ENCODE peak calls at places on chromosomes 7 and 10, in four cellular contexts. One of them, this sample, is unnamed.

GRCh38 chr7:5712566-5712965 is 68.9 kb downstream of the RNF216 start:
- DNase-seq in prostate gland: no peak
- DNase-seq in esophagus squamous epithelium: no peak
- DNase-seq in heart left ventricle: no peak
- DNase-seq in this sample: no peak

GRCh38 chr10:15223174-15223573 is 54.7 kb upstream of the NMT2 start:
- DNase-seq in prostate gland: no peak
- DNase-seq in esophagus squamous epithelium: no peak
- DNase-seq in heart left ventricle: no peak
- DNase-seq in this sample: no peak

GRCh38 chr10:126421745-126422144 is 33.5 kb upstream of the ADAM12 start:
- DNase-seq in prostate gland: no peak
- DNase-seq in esophagus squamous epithelium: no peak
- DNase-seq in heart left ventricle: no peak
- DNase-seq in this sample: no peak

GRCh38 chr7:100584677-100585510 is 1.0 kb downstream of the LRCH4 start:
- DNase-seq in prostate gland: no peak
- DNase-seq in esophagus squamous epithelium: no peak
- DNase-seq in heart left ventricle: peak; percentile 53
- DNase-seq in this sample: no peak

GRCh38 chr10:77505431-77506334 is 131.9 kb downstream of the KCNMA1 start:
- DNase-seq in prostate gland: no peak
- DNase-seq in esophagus squamous epithelium: no peak
- DNase-seq in heart left ventricle: no peak
- DNase-seq in this sample: no peak

GRCh38 chr7:17130281-17131059 is 168.0 kb upstream of the AHR start:
- DNase-seq in prostate gland: no peak
- DNase-seq in esophagus squamous epithelium: no peak
- DNase-seq in heart left ventricle: no peak
- DNase-seq in this sample: no peak

GRCh38 chr7:28961972-28962371 is 3.8 kb upstream of the TRIL start:
- DNase-seq in prostate gland: no peak
- DNase-seq in esophagus squamous epithelium: no peak
- DNase-seq in heart left ventricle: no peak
- DNase-seq in this sample: no peak

GRCh38 chr7:127107601-127108007 is 145.1 kb downstream of the GRM8 start:
- DNase-seq in prostate gland: peak; percentile 38
- DNase-seq in esophagus squamous epithelium: no peak
- DNase-seq in heart left ventricle: no peak
- DNase-seq in this sample: peak; percentile 50

GRCh38 chr10:43857206-43857952 is 208.7 kb upstream of the ZNF32 start:
- DNase-seq in prostate gland: no peak
- DNase-seq in esophagus squamous epithelium: no peak
- DNase-seq in heart left ventricle: no peak
- DNase-seq in this sample: no peak

GRCh38 chr7:111126987-111127386 is 36.1 kb downstream of the LRRN3 start:
- DNase-seq in prostate gland: no peak
- DNase-seq in esophagus squamous epithelium: no peak
- DNase-seq in heart left ventricle: no peak
- DNase-seq in this sample: no peak

GRCh38 chr10:74808501-74808900 is 17.9 kb upstream of the KAT6B start:
- DNase-seq in prostate gland: no peak
- DNase-seq in esophagus squamous epithelium: no peak
- DNase-seq in heart left ventricle: no peak
- DNase-seq in this sample: no peak

GRCh38 chr7:47254081-47255006 is 327.6 kb downstream of the TNS3 start:
- DNase-seq in prostate gland: peak; percentile 67
- DNase-seq in esophagus squamous epithelium: no peak
- DNase-seq in heart left ventricle: peak; percentile 89
- DNase-seq in this sample: peak; percentile 87

GRCh38 chr7:117963278-117964184 is 90.3 kb upstream of the CTTNBP2 start:
- DNase-seq in prostate gland: no peak
- DNase-seq in esophagus squamous epithelium: no peak
- DNase-seq in heart left ventricle: no peak
- DNase-seq in this sample: no peak

GRCh38 chr10:43037942-43038782 is 38.7 kb upstream of the RET start:
- DNase-seq in prostate gland: no peak
- DNase-seq in esophagus squamous epithelium: no peak
- DNase-seq in heart left ventricle: no peak
- DNase-seq in this sample: no peak

GRCh38 chr7:7772385-7772784 is 54.0 kb upstream of the RPA3 start:
- DNase-seq in prostate gland: peak; percentile 26
- DNase-seq in esophagus squamous epithelium: no peak
- DNase-seq in heart left ventricle: no peak
- DNase-seq in this sample: no peak

GRCh38 chr7:111012152-111012551 is 78.8 kb upstream of the LRRN3 start:
- DNase-seq in prostate gland: no peak
- DNase-seq in esophagus squamous epithelium: no peak
- DNase-seq in heart left ventricle: no peak
- DNase-seq in this sample: no peak

GRCh38 chr7:32318300-32319018 is 171.7 kb downstream of the LSM5 start:
- DNase-seq in prostate gland: no peak
- DNase-seq in esophagus squamous epithelium: no peak
- DNase-seq in heart left ventricle: peak; percentile 29
- DNase-seq in this sample: no peak

GRCh38 chr7:70696139-70696782 is 435.7 kb upstream of the GALNT17 start:
- DNase-seq in prostate gland: no peak
- DNase-seq in esophagus squamous epithelium: no peak
- DNase-seq in heart left ventricle: no peak
- DNase-seq in this sample: no peak

GRCh38 chr7:156578578-156578940 is 62.0 kb upstream of the RNF32 start:
- DNase-seq in prostate gland: no peak
- DNase-seq in esophagus squamous epithelium: no peak
- DNase-seq in heart left ventricle: no peak
- DNase-seq in this sample: no peak

GRCh38 chr10:18140149-18140956 is at the start of gene CACNB2:
- DNase-seq in prostate gland: peak; percentile 60
- DNase-seq in esophagus squamous epithelium: no peak
- DNase-seq in heart left ventricle: peak; percentile 81
- DNase-seq in this sample: peak; percentile 37

GRCh38 chr7:102464577-102465280 is at the start of the genes ALKBH4 and LRWD1:
- DNase-seq in prostate gland: peak; percentile 91
- DNase-seq in esophagus squamous epithelium: peak; percentile 68
- DNase-seq in heart left ventricle: peak; percentile 96
- DNase-seq in this sample: peak; percentile 96
- TF ChIP-seq POLR2A in prostate gland: peak; percentile 50
- TF ChIP-seq POLR2A in esophagus squamous epithelium: peak; percentile 65
- TF ChIP-seq POLR2A in heart left ventricle: no peak
- TF ChIP-seq POLR2A in this sample: peak; percentile 87

DNA sequence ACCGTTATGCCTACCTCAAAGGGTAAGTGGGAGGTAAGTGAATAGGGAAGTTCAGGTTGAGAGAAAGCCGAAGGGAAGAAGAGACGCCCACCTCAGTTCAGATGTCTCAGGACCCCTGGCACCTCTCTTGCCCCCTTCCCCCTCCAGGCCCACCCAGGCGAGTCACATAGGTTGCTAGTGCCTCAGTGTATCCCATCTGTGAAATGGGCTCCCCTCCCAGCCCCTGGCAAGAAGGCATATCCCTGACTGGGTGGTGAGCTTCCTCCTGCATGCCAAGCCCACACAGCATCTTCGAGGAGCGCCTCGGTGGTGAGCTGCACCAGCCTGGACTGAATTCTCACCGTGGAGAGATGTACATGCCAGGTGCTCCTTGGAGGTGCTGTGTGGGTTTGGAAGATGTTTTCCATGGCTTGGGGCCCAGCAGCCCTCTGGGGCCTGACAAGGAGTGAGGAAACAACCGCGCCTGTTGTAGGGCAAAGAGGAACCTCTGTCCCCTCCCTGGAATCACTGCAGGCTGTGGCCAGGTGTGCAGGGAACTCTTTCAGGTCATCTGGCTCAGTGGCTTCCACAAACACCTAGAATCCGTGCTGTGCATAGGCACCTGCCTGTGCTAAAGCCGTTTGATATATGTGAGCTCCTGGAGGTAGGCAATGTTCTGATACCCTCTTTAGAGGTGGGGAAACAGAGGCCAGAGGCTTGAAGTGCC is 45.1 kb downstream of the UNC5B start:
- DNase-seq in prostate gland: no peak
- DNase-seq in esophagus squamous epithelium: no peak
- DNase-seq in heart left ventricle: peak; percentile 23
- DNase-seq in this sample: no peak
- H3K4me1 ChIP-seq in prostate gland: peaks cover 4% of the 10 kb centered on the region
- H3K4me1 ChIP-seq in esophagus squamous epithelium: peaks cover 37% of the 10 kb centered on the region
- H3K4me1 ChIP-seq in heart left ventricle: peaks cover 90% of the 10 kb centered on the region
- H3K4me1 ChIP-seq in this sample: no peaks in the 10 kb centered on the region

GRCh38 chr7:30135551-30136271 is 925 bp downstream of the MTURN start:
- DNase-seq in prostate gland: peak; percentile 44
- DNase-seq in esophagus squamous epithelium: no peak
- DNase-seq in heart left ventricle: peak; percentile 69
- DNase-seq in this sample: peak; percentile 74
- TF ChIP-seq POLR2A in prostate gland: peak; percentile 35
- TF ChIP-seq POLR2A in esophagus squamous epithelium: peak; percentile 43
- TF ChIP-seq POLR2A in heart left ventricle: no peak
- TF ChIP-seq POLR2A in this sample: no peak

GRCh38 chr10:86520871-86521619 is 547 bp downstream of the WAPL start:
- DNase-seq in prostate gland: peak; percentile 42
- DNase-seq in esophagus squamous epithelium: no peak
- DNase-seq in heart left ventricle: peak; percentile 62
- DNase-seq in this sample: peak; percentile 76
- H3K4me1 ChIP-seq in prostate gland: no peaks in the 10 kb centered on the region
- H3K4me1 ChIP-seq in esophagus squamous epithelium: no peaks in the 10 kb centered on the region
- H3K4me1 ChIP-seq in heart left ventricle: peaks cover 41% of the 10 kb centered on the region
- H3K4me1 ChIP-seq in this sample: no peaks in the 10 kb centered on the region

DNA sequence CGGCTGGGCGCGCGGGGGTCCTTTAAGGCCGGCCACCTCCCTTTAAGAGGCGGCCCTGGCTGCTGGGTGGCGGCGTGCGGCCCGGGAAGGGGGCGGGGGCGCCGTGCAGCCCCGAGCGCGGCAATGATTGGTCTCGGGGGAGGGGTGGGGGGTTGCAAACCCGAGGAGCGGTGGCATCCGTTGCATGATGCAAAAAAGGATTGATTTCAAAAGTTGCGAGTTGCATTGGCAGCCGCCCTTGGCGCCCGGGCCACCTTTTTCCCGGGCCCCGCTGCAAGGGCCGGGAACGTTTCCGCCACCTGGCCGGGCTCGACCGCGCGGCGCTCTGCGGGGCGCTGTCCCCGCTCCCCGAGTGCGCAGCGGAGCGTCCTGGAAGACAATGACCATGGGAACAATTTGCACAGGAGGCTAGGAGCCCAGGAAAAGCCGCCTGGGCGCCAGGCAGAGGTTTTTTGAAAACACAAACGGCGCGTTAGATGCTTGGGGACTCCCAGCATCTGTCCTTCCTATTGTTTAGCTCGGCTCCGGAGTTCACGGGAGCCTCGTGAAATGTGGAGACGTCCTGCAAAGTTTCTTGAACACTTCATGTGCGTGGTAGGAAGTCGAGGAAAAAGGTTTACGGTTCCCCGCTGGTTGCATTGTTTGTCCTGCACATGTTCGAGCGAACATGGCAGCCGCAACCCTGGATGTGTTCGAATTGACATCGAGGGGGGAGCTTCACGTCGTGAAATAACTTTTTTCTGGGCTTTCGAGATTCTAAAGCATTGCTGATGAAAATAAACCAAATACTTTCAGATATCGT is at the start of gene SEPHS1:
- DNase-seq in prostate gland: peak; percentile 65
- DNase-seq in esophagus squamous epithelium: no peak
- DNase-seq in heart left ventricle: peak; percentile 77
- DNase-seq in this sample: peak; percentile 82
- TF ChIP-seq POLR2A in prostate gland: no peak
- TF ChIP-seq POLR2A in esophagus squamous epithelium: no peak
- TF ChIP-seq POLR2A in heart left ventricle: no peak
- TF ChIP-seq POLR2A in this sample: peak; percentile 55

GRCh38 chr7:107968449-107968848 is 34.5 kb downstream of the LAMB1 start:
- DNase-seq in prostate gland: no peak
- DNase-seq in esophagus squamous epithelium: no peak
- DNase-seq in heart left ventricle: no peak
- DNase-seq in this sample: no peak
- H3K4me1 ChIP-seq in prostate gland: no peaks in the 10 kb centered on the region
- H3K4me1 ChIP-seq in esophagus squamous epithelium: peaks cover 12% of the 10 kb centered on the region
- H3K4me1 ChIP-seq in heart left ventricle: peaks cover 58% of the 10 kb centered on the region
- H3K4me1 ChIP-seq in this sample: peaks cover 39% of the 10 kb centered on the region

GRCh38 chr7:44985900-44986217 is 7.0 kb upstream of the MYO1G start:
- DNase-seq in prostate gland: no peak
- DNase-seq in esophagus squamous epithelium: no peak
- DNase-seq in heart left ventricle: peak; percentile 34
- DNase-seq in this sample: no peak

GRCh38 chr7:44986218-44987053 is 7.6 kb upstream of the MYO1G start:
- DNase-seq in prostate gland: peak; percentile 88
- DNase-seq in esophagus squamous epithelium: peak; percentile 72
- DNase-seq in heart left ventricle: peak; percentile 97
- DNase-seq in this sample: peak; percentile 95

GRCh38 chr7:44984478-44984758 is 5.6 kb upstream of the MYO1G start:
- DNase-seq in prostate gland: no peak
- DNase-seq in esophagus squamous epithelium: no peak
- DNase-seq in heart left ventricle: peak; percentile 4
- DNase-seq in this sample: peak; percentile 1

GRCh38 chr7:44983742-44984477 is 5.1 kb upstream of the MYO1G start:
- DNase-seq in prostate gland: no peak
- DNase-seq in esophagus squamous epithelium: no peak
- DNase-seq in heart left ventricle: peak; percentile 18
- DNase-seq in this sample: no peak

GRCh38 chr7:44985033-44985695 is 6.3 kb upstream of the MYO1G start:
- DNase-seq in prostate gland: no peak
- DNase-seq in esophagus squamous epithelium: no peak
- DNase-seq in heart left ventricle: peak; percentile 15
- DNase-seq in this sample: no peak
- TF ChIP-seq POLR2A in prostate gland: no peak
- TF ChIP-seq POLR2A in esophagus squamous epithelium: no peak
- TF ChIP-seq POLR2A in heart left ventricle: no peak
- TF ChIP-seq POLR2A in this sample: no peak

DNA sequence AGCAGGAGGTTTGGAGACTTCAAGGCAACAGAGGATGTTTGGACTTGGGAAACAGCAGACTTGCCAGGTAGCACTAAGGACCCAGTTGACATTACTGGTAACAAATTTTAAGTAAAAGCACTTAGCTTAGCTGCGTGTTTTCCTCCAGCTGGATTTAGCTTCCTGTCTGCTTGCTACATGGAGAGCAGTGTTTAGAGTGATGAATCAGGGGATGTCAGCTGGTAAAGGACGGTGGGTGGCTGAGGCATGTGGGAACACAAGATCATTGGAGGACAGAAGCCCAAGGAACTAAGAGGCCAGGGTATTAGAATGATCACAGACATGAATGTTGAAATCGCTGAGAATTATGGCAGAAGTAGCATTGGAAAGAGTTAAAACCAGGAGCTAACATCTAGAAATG is 34.2 kb downstream of the CALD1 start:
- DNase-seq in prostate gland: no peak
- DNase-seq in esophagus squamous epithelium: no peak
- DNase-seq in heart left ventricle: peak; percentile 60
- DNase-seq in this sample: no peak
- H3K4me1 ChIP-seq in prostate gland: no peaks in the 10 kb centered on the region
- H3K4me1 ChIP-seq in esophagus squamous epithelium: peaks cover 3% of the 10 kb centered on the region
- H3K4me1 ChIP-seq in heart left ventricle: peaks cover 74% of the 10 kb centered on the region
- H3K4me1 ChIP-seq in this sample: no peaks in the 10 kb centered on the region

This sample was measured in right lobe of liver.